ENCODE peak calls at places on chromosomes 7 and 10, in nine cellular contexts. M, I, H, E, P, S, D, L and A are unnamed samples.

GRCh38 chr7:147707926-147708325 is 882.6 kb upstream of the C7orf33 start:
- DNase-seq in M (no peak), I (no peak), H (no peak), E (no peak), P (no peak), S (no peak), D (no peak), L (no peak), A (no peak)

GRCh38 chr10:95454356-95454755 is 106.8 kb downstream of the SORBS1 start:
- DNase-seq in M (no peak), I (no peak), H (no peak), E (no peak), P (no peak), S (no peak), D (no peak), L (no peak), A (no peak)

GRCh38 chr10:17141504-17142229 is 12.1 kb upstream of the CUBN start:
- DNase-seq in M (no peak), I (no peak), H (no peak), E (no peak), P (no peak), S (no peak), D (no peak), L (no peak), A (no peak)

GRCh38 chr7:51295435-51296269 is 21.0 kb downstream of the COBL start:
- DNase-seq in M (no peak), I (no peak), H (no peak), E (no peak), P (no peak), S (no peak), D (no peak), L (no peak), A (no peak)

GRCh38 chr7:101243786-101244384 is 996 bp downstream of the FIS1 start:
- DNase-seq in M (no peak), I (no peak), H (peak), E (no peak), P (peak), S (no peak), D (no peak), L (peak), A (no peak)

GRCh38 chr7:80498481-80499349 is 13.1 kb downstream of the GNAT3 start:
- DNase-seq in M (no peak), I (no peak), H (no peak), E (no peak), P (no peak), S (no peak), D (peak), L (no peak), A (no peak)

GRCh38 chr10:25068152-25069058 is 52.0 kb downstream of the THNSL1 start:
- DNase-seq in M (no peak), I (no peak), H (no peak), E (no peak), P (no peak), S (no peak), D (no peak), L (no peak), A (no peak)

GRCh38 chr7:151080522-151081169 is at the start of gene FASTK:
- DNase-seq in M (peak), I (no peak), H (peak), E (peak), P (peak), S (no peak), D (peak), L (peak), A (peak)

GRCh38 chr7:28389504-28390385 is 22.6 kb upstream of the CREB5 start:
- DNase-seq in M (no peak), I (no peak), H (peak), E (peak), P (peak), S (no peak), D (peak), L (no peak), A (peak)

DNA sequence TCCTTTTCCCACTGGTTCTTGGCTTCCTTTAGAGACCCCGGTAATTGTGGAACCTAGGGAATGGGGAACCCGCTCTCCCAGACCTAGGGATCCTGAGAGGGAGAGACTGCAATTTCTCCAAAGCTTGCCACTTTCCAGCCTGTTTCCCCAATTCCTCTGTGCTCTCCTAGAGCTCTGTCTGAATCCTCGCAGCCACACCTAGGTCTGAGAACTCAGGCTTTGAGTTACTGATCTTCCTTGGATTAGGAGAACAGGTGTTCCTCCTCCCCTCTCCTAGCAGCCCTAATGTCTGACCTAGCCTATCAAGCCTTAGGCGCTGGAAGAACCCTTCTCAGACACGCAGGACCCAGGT is 20.0 kb downstream of the WNT8B start:
- DNase-seq in M (no peak), I (no peak), H (no peak), E (no peak), P (no peak), S (no peak), D (no peak), L (no peak), A (no peak)
- TF ChIP-seq CTCF in M (no peak), I (no peak), H (no peak), E (no peak), P (no peak), S (no peak), D (no peak), L (no peak), A (no peak)

DNA sequence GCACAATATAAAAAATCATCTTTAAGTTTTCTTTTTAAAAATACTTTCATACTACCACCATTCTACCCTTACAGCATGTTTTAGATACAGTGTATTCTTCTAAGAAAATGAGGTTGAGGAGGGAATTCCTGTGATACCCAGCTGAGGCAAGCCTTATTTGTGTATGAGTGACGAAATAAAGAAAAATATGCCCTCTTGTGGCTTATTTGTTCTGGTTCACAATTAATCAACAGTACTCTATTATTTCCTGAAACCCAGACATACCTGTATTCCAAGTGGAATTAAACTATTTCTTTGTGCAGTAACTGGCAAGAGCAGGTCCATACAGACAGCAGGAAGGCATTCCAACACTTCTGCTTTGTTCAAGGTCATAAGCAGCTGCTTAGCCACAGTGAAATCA is 4.5 kb upstream of the SEMA3D start:
- DNase-seq in M (no peak), I (no peak), H (no peak), E (no peak), P (no peak), S (no peak), D (peak), L (no peak), A (no peak)
- TF ChIP-seq CTCF in M (peak), I (peak), H (no peak), E (peak), P (no peak), S (no peak), D (peak), L (no peak), A (no peak)

GRCh38 chr7:128735433-128735832 is 3.7 kb upstream of the CALU start:
- DNase-seq in M (peak), I (no peak), H (no peak), E (peak), P (no peak), S (no peak), D (no peak), L (no peak), A (no peak)

GRCh38 chr7:128738570-128739047 is 550 bp upstream of the CALU start:
- DNase-seq in M (peak), I (no peak), H (peak), E (no peak), P (peak), S (no peak), D (no peak), L (peak), A (no peak)

GRCh38 chr7:128739048-128739962 is at the start of gene CALU:
- DNase-seq in M (peak), I (peak), H (peak), E (peak), P (peak), S (peak), D (peak), L (peak), A (peak)

GRCh38 chr7:128737867-128738390 is 1.2 kb upstream of the CALU start:
- DNase-seq in M (no peak), I (no peak), H (no peak), E (no peak), P (no peak), S (no peak), D (peak), L (no peak), A (no peak)

GRCh38 chr7:128737441-128737840 is 1.7 kb upstream of the CALU start:
- DNase-seq in M (no peak), I (no peak), H (no peak), E (no peak), P (no peak), S (no peak), D (no peak), L (no peak), A (no peak)
- TF ChIP-seq CTCF in M (no peak), I (no peak), H (no peak), E (no peak), P (no peak), S (no peak), D (no peak), L (no peak), A (no peak)

DNA sequence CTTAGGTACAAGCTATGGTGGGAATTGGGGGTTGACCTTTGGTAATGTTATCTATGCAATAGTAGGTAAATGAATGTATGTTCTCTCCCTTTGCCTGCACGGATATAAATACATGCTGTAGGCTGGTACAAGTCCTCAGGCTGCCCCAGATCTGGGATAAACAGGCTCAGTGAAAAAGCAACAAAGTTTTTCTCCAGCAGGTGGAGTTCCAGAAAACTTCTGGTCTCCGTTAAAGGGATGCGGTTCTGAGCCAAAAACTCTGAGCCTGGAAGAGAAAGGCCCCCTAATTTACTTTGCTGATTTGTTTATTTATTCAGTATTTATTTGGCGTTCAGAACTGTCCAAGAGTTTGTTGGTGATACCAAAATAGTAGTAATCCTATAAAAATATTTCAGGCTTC is 204.7 kb downstream of the ADRA2A start:
- DNase-seq in M (no peak), I (no peak), H (no peak), E (no peak), P (no peak), S (no peak), D (peak), L (no peak), A (peak)
- TF ChIP-seq CTCF in M (peak), I (peak), H (no peak), E (peak), P (no peak), S (no peak), D (peak), L (no peak), A (no peak)